ENCODE peak calls at places on chromosomes 11 and 22, in five cellular contexts. One of them, this sample, is unnamed.

GRCh38 chr22:47419239-47419638 is 656.8 kb downstream of the TBC1D22A start:
- DNase-seq in psoas muscle: no peak
- DNase-seq in tibial nerve: no peak
- DNase-seq in NCI-H1436 treated with DMSO at 0.1 percent for 48 hours: no peak
- DNase-seq in kidney tubule cell: no peak
- DNase-seq in this sample: no peak

GRCh38 chr11:114893329-114893728 is 215.0 kb downstream of the NXPE2 start:
- DNase-seq in psoas muscle: no peak
- DNase-seq in tibial nerve: no peak
- DNase-seq in NCI-H1436 treated with DMSO at 0.1 percent for 48 hours: no peak
- DNase-seq in kidney tubule cell: no peak
- DNase-seq in this sample: no peak

GRCh38 chr11:34558211-34558610 is 44.6 kb upstream of the ELF5 start:
- DNase-seq in psoas muscle: no peak
- DNase-seq in tibial nerve: no peak
- DNase-seq in NCI-H1436 treated with DMSO at 0.1 percent for 48 hours: no peak
- DNase-seq in kidney tubule cell: peak; percentile 34
- DNase-seq in this sample: no peak

GRCh38 chr11:92550411-92550810 is 325.8 kb downstream of the FAT3 start:
- DNase-seq in psoas muscle: no peak
- DNase-seq in tibial nerve: no peak
- DNase-seq in NCI-H1436 treated with DMSO at 0.1 percent for 48 hours: no peak
- DNase-seq in kidney tubule cell: no peak
- DNase-seq in this sample: no peak

GRCh38 chr11:87223816-87224215 is 186.1 kb downstream of the TMEM135 start:
- DNase-seq in psoas muscle: no peak
- DNase-seq in tibial nerve: no peak
- DNase-seq in NCI-H1436 treated with DMSO at 0.1 percent for 48 hours: no peak
- DNase-seq in kidney tubule cell: no peak
- DNase-seq in this sample: no peak

GRCh38 chr11:62501432-62501891 is 45.1 kb downstream of the AHNAK start:
- DNase-seq in psoas muscle: no peak
- DNase-seq in tibial nerve: peak; percentile 50
- DNase-seq in NCI-H1436 treated with DMSO at 0.1 percent for 48 hours: no peak
- DNase-seq in kidney tubule cell: no peak
- DNase-seq in this sample: no peak

GRCh38 chr11:19432370-19433163 is 191.8 kb upstream of the E2F8 start:
- DNase-seq in psoas muscle: no peak
- DNase-seq in tibial nerve: no peak
- DNase-seq in NCI-H1436 treated with DMSO at 0.1 percent for 48 hours: no peak
- DNase-seq in kidney tubule cell: peak; percentile 65
- DNase-seq in this sample: no peak

GRCh38 chr11:64633555-64634159 is 42.6 kb downstream of the SLC22A12 start:
- DNase-seq in psoas muscle: no peak
- DNase-seq in tibial nerve: no peak
- DNase-seq in NCI-H1436 treated with DMSO at 0.1 percent for 48 hours: no peak
- DNase-seq in kidney tubule cell: no peak
- DNase-seq in this sample: no peak

GRCh38 chr11:35223429-35223828 is 84.5 kb downstream of the CD44 start:
- DNase-seq in psoas muscle: no peak
- DNase-seq in tibial nerve: no peak
- DNase-seq in NCI-H1436 treated with DMSO at 0.1 percent for 48 hours: no peak
- DNase-seq in kidney tubule cell: no peak
- DNase-seq in this sample: no peak

This sample was measured in right atrium auricular region.